ENCODE peak calls at places on chromosome 22, in seven cellular contexts. Y is prostate gland, J is kidney epithelial cell, Z is thoracic aorta, X is lower lobe of right lung, M is HFF-Myc, U is type B pancreatic cell. N is an unnamed sample.

GRCh38 chr22:45284705-45285305 is at the start of gene UPK3A:
- DNase-seq in M (no peak), Z (no peak), Y (peak; percentile 81), J (no peak), X (peak; percentile 87), U (no peak), N (no peak)

GRCh38 chr22:23035557-23036277 is 34.6 kb upstream of the GNAZ start:
- DNase-seq in J (no peak), M (peak; percentile 6), X (no peak), Z (no peak), U (no peak), Y (no peak), N (no peak)

GRCh38 chr22:49203091-49203862 is 624.4 kb downstream of the BRD1 start:
- DNase-seq in M (no peak), X (peak; percentile 24), Y (no peak), Z (no peak), J (no peak), U (peak; percentile 68), N (peak; percentile 31)

GRCh38 chr22:43570531-43571144 is 158.8 kb downstream of the MPPED1 start:
- DNase-seq in J (no peak), M (no peak), U (no peak), Y (no peak), Z (no peak), X (no peak), N (no peak)

GRCh38 chr22:50621948-50622722 is 5.8 kb downstream of the ARSA start:
- DNase-seq in Z (no peak), X (no peak), U (no peak), M (no peak), J (no peak), Y (peak; percentile 40), N (no peak)

GRCh38 chr22:32389685-32390084 is 22.4 kb downstream of the RTCB start:
- DNase-seq in J (no peak), X (no peak), Y (no peak), Z (no peak), U (no peak), M (no peak), N (no peak)

GRCh38 chr22:22316589-22316988 is 72.0 kb downstream of the VPREB1 start:
- DNase-seq in U (no peak), Z (no peak), M (no peak), Y (no peak), X (no peak), J (no peak), N (no peak)

GRCh38 chr22:27269751-27270586 is 531.6 kb downstream of the MN1 start:
- DNase-seq in Y (no peak), M (no peak), J (no peak), Z (no peak), X (no peak), U (no peak), N (no peak)

GRCh38 chr22:38220653-38221386 is 19.0 kb downstream of the MAFF start:
- DNase-seq in X (no peak), Y (no peak), U (no peak), Z (no peak), M (no peak), J (no peak), N (no peak)

GRCh38 chr22:27135582-27135981 is 478.2 kb downstream of the MIAT start:
- DNase-seq in Y (no peak), Z (no peak), M (no peak), J (no peak), U (no peak), X (no peak), N (no peak)

GRCh38 chr22:35835998-35836691 is 118.5 kb downstream of the APOL5 start:
- DNase-seq in X (no peak), U (no peak), Y (peak; percentile 31), M (peak; percentile 93), Z (no peak), J (peak; percentile 69), N (no peak)

GRCh38 chr22:29879738-29880137 is 3.2 kb upstream of the MTMR3 start:
- DNase-seq in Y (no peak), J (no peak), U (peak; percentile 48), X (no peak), M (no peak), Z (no peak), N (no peak)

GRCh38 chr22:47125603-47126002 is 363.2 kb downstream of the TBC1D22A start:
- DNase-seq in U (no peak), X (peak; percentile 38), Z (no peak), J (no peak), M (no peak), Y (no peak), N (no peak)

GRCh38 chr22:25749420-25750169 is 7.6 kb downstream of the MYO18B start:
- DNase-seq in X (no peak), J (no peak), Y (no peak), M (no peak), Z (no peak), U (no peak), N (no peak)

GRCh38 chr22:37485006-37485713 is 1.0 kb downstream of the MFNG start:
- DNase-seq in M (no peak), J (no peak), U (no peak), Y (no peak), Z (no peak), X (peak; percentile 69), N (no peak)

GRCh38 chr22:33657670-33658069 is 262.6 kb downstream of the LARGE1 start:
- DNase-seq in Z (no peak), M (no peak), U (no peak), X (no peak), J (no peak), Y (no peak), N (no peak)

GRCh38 chr22:47691152-47691895 is 928.9 kb downstream of the TBC1D22A start:
- DNase-seq in X (no peak), Y (no peak), J (no peak), Z (no peak), U (peak; percentile 43), M (no peak), N (no peak)

GRCh38 chr22:41367680-41368542 is 13.8 kb upstream of the TEF start:
- DNase-seq in Y (peak; percentile 23), J (no peak), U (no peak), X (peak; percentile 80), M (no peak), Z (no peak), N (no peak)

GRCh38 chr22:19044381-19044780 is 77.8 kb downstream of the DGCR2 start:
- DNase-seq in M (no peak), X (peak; percentile 5), U (no peak), Z (no peak), J (no peak), Y (no peak), N (no peak)

GRCh38 chr22:44697423-44698179 is 4.4 kb upstream of the PRR5 start:
- DNase-seq in Y (peak; percentile 70), J (no peak), X (peak; percentile 89), M (peak; percentile 39), Z (no peak), U (peak; percentile 88), N (peak; percentile 80)

GRCh38 chr22:19991395-19991644 is 25.3 kb downstream of the ARVCF start:
- DNase-seq in M (no peak), Z (no peak), Y (no peak), U (no peak), J (no peak), X (no peak), N (no peak)

GRCh38 chr22:48258108-48258705 is 1495.8 kb downstream of the TBC1D22A start:
- DNase-seq in M (no peak), J (no peak), U (no peak), Z (no peak), Y (no peak), X (no peak), N (no peak)

GRCh38 chr22:28674121-28674563 is 5.5 kb downstream of the TTC28 start:
- DNase-seq in J (no peak), Y (no peak), M (peak; percentile 59), X (no peak), Z (no peak), U (no peak), N (no peak)

GRCh38 chr22:39661842-39662676 is 91.5 kb downstream of the CACNA1I start:
- DNase-seq in X (no peak), M (no peak), U (no peak), Y (no peak), Z (no peak), J (no peak), N (peak; percentile 69)

GRCh38 chr22:32561756-32562155 is 87.1 kb downstream of the FBXO7 start:
- DNase-seq in M (no peak), Y (no peak), U (no peak), Z (no peak), X (no peak), J (no peak), N (no peak)

GRCh38 chr22:44143117-44143495 is 37.6 kb upstream of the PARVG start:
- DNase-seq in Y (no peak), X (no peak), U (no peak), Z (no peak), J (no peak), M (no peak), N (no peak)

GRCh38 chr22:22935546-22936157 is 48.0 kb downstream of the IGLL5 start:
- DNase-seq in M (no peak), J (no peak), U (no peak), X (peak; percentile 38), Y (no peak), Z (no peak), N (no peak)

GRCh38 chr22:29306175-29306829 is at the start of gene GAS2L1:
- DNase-seq in J (no peak), X (peak; percentile 86), M (peak; percentile 33), Y (peak; percentile 83), U (peak; percentile 84), Z (no peak), N (peak; percentile 88)

GRCh38 chr22:38017272-38017920 is 33.0 kb upstream of the SOX10 start:
- DNase-seq in Y (peak; percentile 70), X (peak; percentile 89), Z (no peak), M (peak; percentile 35), J (no peak), U (no peak), N (peak; percentile 87)

GRCh38 chr22:48536691-48537591 is 1290.7 kb downstream of the BRD1 start:
- DNase-seq in X (no peak), Z (peak; percentile 59), J (no peak), Y (peak; percentile 31), U (no peak), M (no peak), N (no peak)

GRCh38 chr22:36316419-36316818 is 63.5 kb downstream of the APOL1 start:
- DNase-seq in Z (no peak), U (no peak), Y (no peak), J (no peak), X (no peak), M (no peak), N (no peak)

GRCh38 chr22:22745225-22746060 is 101.0 kb downstream of the GGTLC2 start:
- DNase-seq in Z (no peak), X (no peak), J (no peak), U (no peak), M (no peak), Y (peak; percentile 14), N (no peak)

GRCh38 chr22:20130319-20130718 is 1.3 kb upstream of the ZDHHC8 start:
- DNase-seq in Y (no peak), U (no peak), Z (no peak), J (no peak), X (no peak), M (no peak), N (no peak)

GRCh38 chr22:36134167-36134566 is 26.4 kb downstream of the APOL3 start:
- DNase-seq in Y (no peak), X (no peak), U (no peak), M (no peak), J (no peak), Z (no peak), N (no peak)

GRCh38 chr22:44063462-44064371 is 39.6 kb downstream of the PARVB start:
- DNase-seq in X (no peak), M (no peak), J (no peak), Z (no peak), U (no peak), Y (no peak), N (no peak)

GRCh38 chr22:50082197-50082715 is 3.0 kb downstream of the MLC1 start:
- DNase-seq in U (no peak), J (no peak), M (no peak), Y (no peak), Z (no peak), X (no peak), N (no peak)

N was measured in ureter.